ENCODE peak calls at places on chromosomes 3 and 15, in five cellular contexts. Q is WTC11, D is GM12878, L is HepG2, I is HCT116. K is an unnamed sample.

GRCh38 chr3:38843898-38844297 is 27.9 kb upstream of the SCN10A start:
- DNase-seq in Q (no peak), D (no peak), L (peak; percentile 34), I (peak; percentile 60), K (peak; percentile 27)

GRCh38 chr3:181383760-181384159 is 328.0 kb upstream of the SOX2 start:
- DNase-seq in Q (no peak), D (no peak), L (no peak), I (no peak), K (no peak)

GRCh38 chr3:127679534-127680145 is 6.9 kb downstream of the ABTB1 start:
- DNase-seq in Q (peak; percentile 69), D (no peak), L (no peak), I (no peak), K (no peak)

GRCh38 chr3:130850044-130850797 is 43.7 kb upstream of the ATP2C1 start:
- DNase-seq in Q (no peak), D (peak; percentile 95), L (no peak), I (no peak), K (peak; percentile 21)

GRCh38 chr3:126116526-126116925 is 32.6 kb upstream of the SLC41A3 start:
- DNase-seq in Q (no peak), D (no peak), L (no peak), I (no peak), K (no peak)

GRCh38 chr15:99480223-99480810 is 85.5 kb upstream of the MEF2A start:
- DNase-seq in Q (no peak), D (no peak), L (no peak), I (no peak), K (no peak)

GRCh38 chr15:49169880-49170597 is at the start of gene GALK2:
- DNase-seq in Q (peak; percentile 91), D (no peak), L (peak; percentile 84), I (peak; percentile 75), K (peak; percentile 78)

GRCh38 chr15:25053000-25053815 is 98.4 kb downstream of the SNRPN start:
- DNase-seq in Q (no peak), D (no peak), L (no peak), I (no peak), K (no peak)

GRCh38 chr3:150299221-150299620 is 108.9 kb upstream of the TSC22D2 start:
- DNase-seq in Q (peak; percentile 29), D (no peak), L (no peak), I (no peak), K (no peak)

GRCh38 chr3:99651561-99651960 is 13.2 kb downstream of the COL8A1 start:
- DNase-seq in Q (no peak), D (no peak), L (no peak), I (no peak), K (no peak)

GRCh38 chr3:114902691-114903101 is 244.4 kb downstream of the ZBTB20 start:
- DNase-seq in Q (no peak), D (no peak), L (peak; percentile 16), I (no peak), K (no peak)

DNA sequence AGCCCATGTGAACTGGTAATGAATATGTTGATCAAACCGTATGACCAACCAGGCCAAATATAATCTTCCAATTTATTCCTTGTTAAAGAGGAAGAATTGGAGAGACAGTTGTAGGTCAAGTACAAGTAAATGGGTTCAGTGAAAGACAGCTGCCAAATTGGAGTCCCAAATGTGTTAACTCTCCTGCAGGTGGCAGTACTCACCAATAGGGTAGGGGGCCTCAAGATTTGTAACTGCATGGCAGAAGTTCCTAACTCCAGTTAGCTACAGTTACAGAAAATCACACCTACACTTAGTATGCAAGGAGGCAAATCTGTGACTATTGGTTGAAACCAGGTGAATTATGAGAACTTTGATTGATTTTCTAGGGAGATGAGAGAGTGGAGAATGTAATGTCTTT is 278.0 kb downstream of the ZBBX start:
- DNase-seq in Q (peak; percentile 43), D (no peak), L (peak; percentile 3), I (peak; percentile 6), K (peak; percentile 14)
- TF ChIP-seq SP1 in Q (no peak), D (no peak), L (no peak), I (no peak), K (no peak)

DNA sequence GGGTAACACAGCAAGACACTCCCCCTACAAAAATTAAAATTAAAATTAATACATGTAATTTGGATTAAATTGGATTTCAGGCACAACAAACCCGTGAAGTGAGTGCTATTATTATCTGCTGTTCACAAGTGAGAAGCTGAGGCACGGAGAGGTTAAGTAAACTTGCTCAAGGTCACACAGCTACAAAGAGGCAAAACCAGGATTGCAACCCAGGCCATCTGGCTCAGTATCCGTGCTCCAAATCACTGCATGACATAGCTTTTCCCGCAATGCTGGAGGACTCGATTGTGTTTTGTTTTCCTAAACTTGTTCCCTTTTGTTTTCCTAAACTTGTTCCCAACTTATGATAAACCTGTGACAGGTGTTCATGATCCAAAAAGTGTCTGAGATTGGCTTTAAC is 19.9 kb upstream of the C15orf39 start:
- DNase-seq in Q (no peak), D (no peak), L (peak; percentile 39), I (no peak), K (no peak)
- TF ChIP-seq SP1 in Q (no peak), D (no peak), L (no peak), I (no peak), K (no peak)

DNA sequence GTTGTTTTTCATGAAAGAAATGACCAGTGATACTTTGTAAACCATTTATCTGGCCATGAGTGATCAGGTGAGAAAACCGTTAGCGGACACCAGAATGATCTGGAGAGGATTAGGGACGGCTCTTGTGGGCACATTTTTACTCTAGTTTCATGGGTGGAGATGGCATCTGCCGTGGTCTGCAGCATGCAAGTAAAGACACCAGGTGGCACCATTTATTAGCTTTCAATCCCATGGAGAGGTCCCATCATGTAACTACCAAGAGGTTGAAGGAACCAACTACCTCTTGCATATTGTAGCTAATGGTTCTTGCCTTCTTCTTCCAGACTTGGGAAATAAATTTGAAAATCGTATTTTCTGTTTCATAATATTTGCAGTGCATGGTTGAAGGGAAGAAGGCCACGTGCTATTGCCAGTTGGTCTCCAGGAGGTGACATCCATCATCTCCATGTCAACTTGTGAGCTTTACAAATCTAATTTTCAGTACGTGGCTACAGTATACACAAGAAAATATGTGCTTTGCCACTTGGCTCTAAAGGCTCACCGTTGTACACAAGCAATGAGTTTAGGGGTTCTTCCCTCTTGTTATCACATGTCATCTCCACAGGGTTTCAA is 1.5 kb upstream of the MAPKBP1 start:
- DNase-seq in Q (peak; percentile 48), D (peak; percentile 65), L (peak; percentile 73), I (peak; percentile 49), K (peak; percentile 45)
- TF ChIP-seq SP1 in Q (no peak), D (no peak), L (no peak), I (no peak), K (no peak)

GRCh38 chr15:86558252-86558651 is 478.6 kb downstream of the AGBL1 start:
- DNase-seq in Q (no peak), D (no peak), L (no peak), I (no peak), K (no peak)

GRCh38 chr15:86550075-86550474 is 470.4 kb downstream of the AGBL1 start:
- DNase-seq in Q (no peak), D (no peak), L (no peak), I (no peak), K (no peak)

GRCh38 chr15:86555939-86556725 is 476.5 kb downstream of the AGBL1 start:
- DNase-seq in Q (no peak), D (no peak), L (peak; percentile 50), I (no peak), K (peak; percentile 11)

GRCh38 chr15:86555114-86555513 is 475.4 kb downstream of the AGBL1 start:
- DNase-seq in Q (no peak), D (no peak), L (no peak), I (no peak), K (no peak)

DNA sequence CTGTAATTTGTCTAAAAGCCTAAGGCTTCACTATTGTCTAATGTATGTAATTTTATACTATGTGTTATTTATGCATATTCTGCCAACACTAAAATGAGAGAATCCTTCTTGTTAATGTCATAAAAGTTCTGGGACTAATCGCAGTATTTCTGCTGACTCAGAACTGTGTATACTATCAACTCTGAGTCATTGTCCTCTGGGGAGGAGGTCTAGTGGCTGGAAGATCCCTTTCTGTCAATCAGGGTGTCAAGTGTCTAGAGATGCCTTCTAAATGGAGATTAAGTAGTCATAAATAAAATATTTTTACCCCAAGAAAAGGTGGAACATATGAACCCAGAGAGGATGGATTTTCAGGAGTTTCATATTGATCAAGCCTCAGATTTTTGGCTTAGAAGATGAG is 473.4 kb downstream of the AGBL1 start:
- DNase-seq in Q (no peak), D (no peak), L (no peak), I (no peak), K (no peak)
- TF ChIP-seq SP1 in Q (no peak), D (no peak), L (no peak), I (no peak), K (no peak)